ENCODE peak calls at places on chromosome 17, in seven cellular contexts. G is MM.1S; C is stimulated activated CD8-positive, alpha-beta memory T cell treated with anti-CD3 and anti-CD28 coated beads, Interleukin-4, amount 100 ng/mL, for 24 hours; Y is tibial nerve; T is GM23248; Z is NCI-H524; W is AG20443. K is an unnamed sample.

GRCh38 chr17:67258836-67259468 is 14.0 kb upstream of the HELZ start:
- DNase-seq in G (no peak), C (no peak), Y (no peak), T (no peak), Z (no peak), W (no peak), K (no peak)

GRCh38 chr17:83125515-83126274 is 46.3 kb downstream of the METRNL start:
- DNase-seq in G (no peak), C (no peak), Y (peak), T (peak), Z (no peak), W (peak), K (no peak)

GRCh38 chr17:71302721-71303549 is 817.9 kb upstream of the SOX9 start:
- DNase-seq in G (no peak), C (no peak), Y (no peak), T (peak), Z (no peak), W (no peak), K (no peak)

GRCh38 chr17:79794659-79795511 is 2.0 kb downstream of the CBX8 start:
- DNase-seq in G (no peak), C (no peak), Y (no peak), T (no peak), Z (no peak), W (no peak), K (no peak)

GRCh38 chr17:50148226-50149098 is 2.0 kb downstream of the PPP1R9B start:
- DNase-seq in G (peak), C (peak), Y (no peak), T (peak), Z (no peak), W (peak), K (peak)

GRCh38 chr17:62929320-62929719 is 36.7 kb upstream of the TANC2 start:
- DNase-seq in G (no peak), C (no peak), Y (no peak), T (no peak), Z (no peak), W (no peak), K (no peak)

GRCh38 chr17:14396542-14396941 is 95.7 kb downstream of the HS3ST3B1 start:
- DNase-seq in G (no peak), C (no peak), Y (no peak), T (peak), Z (no peak), W (peak), K (peak)

GRCh38 chr17:72305472-72305871 is 184.7 kb downstream of the SOX9 start:
- DNase-seq in G (no peak), C (no peak), Y (no peak), T (peak), Z (no peak), W (no peak), K (no peak)

GRCh38 chr17:19325542-19325941 is 37.0 kb downstream of the B9D1 start:
- DNase-seq in G (no peak), C (no peak), Y (no peak), T (no peak), Z (no peak), W (no peak), K (no peak)

K was measured in fibroblast of the aortic adventitia.